ENCODE peak calls at places on chromosomes 4 and X, in four cellular contexts. One of them, this sample, is unnamed.

GRCh38 chr4:67460574-67460973 is 84.7 kb downstream of the CENPC start:
- DNase-seq in IMR-90: no peak
- DNase-seq in H1: no peak
- DNase-seq in H9: no peak
- DNase-seq in this sample: no peak

GRCh38 chrX:150926304-150926703 is 27.8 kb upstream of the CD99L2 start:
- DNase-seq in H1: no peak
- DNase-seq in H9: no peak
- DNase-seq in IMR-90: no peak
- DNase-seq in this sample: no peak

GRCh38 chr4:27187786-27188185 is 327.1 kb downstream of the STIM2 start:
- DNase-seq in H9: no peak
- DNase-seq in H1: no peak
- DNase-seq in IMR-90: no peak
- DNase-seq in this sample: peak; percentile 59

GRCh38 chrX:75522565-75523411 is at the start of gene ZDHHC15:
- DNase-seq in IMR-90: no peak
- DNase-seq in H9: peak; percentile 51
- DNase-seq in H1: peak; percentile 60
- DNase-seq in this sample: peak; percentile 72

GRCh38 chr4:101229116-101229515 is 118.2 kb downstream of the PPP3CA start:
- DNase-seq in H9: no peak
- DNase-seq in IMR-90: peak; percentile 57
- DNase-seq in H1: no peak
- DNase-seq in this sample: no peak

GRCh38 chrX:43592597-43592996 is 63.5 kb upstream of the MAOA start:
- DNase-seq in IMR-90: no peak
- DNase-seq in H1: no peak
- DNase-seq in H9: no peak
- DNase-seq in this sample: no peak

GRCh38 chr4:114563536-114564315 is 34.9 kb upstream of the UGT8 start:
- DNase-seq in H1: no peak
- DNase-seq in H9: no peak
- DNase-seq in IMR-90: no peak
- DNase-seq in this sample: peak; percentile 70

GRCh38 chr4:143411527-143412480 is 75.1 kb downstream of the GAB1 start:
- DNase-seq in H9: no peak
- DNase-seq in H1: no peak
- DNase-seq in IMR-90: peak; percentile 58
- DNase-seq in this sample: no peak

GRCh38 chr4:122710434-122711308 is 21.8 kb upstream of the BBS12 start:
- DNase-seq in H9: no peak
- DNase-seq in H1: no peak
- DNase-seq in IMR-90: peak; percentile 44
- DNase-seq in this sample: no peak

GRCh38 chr4:143768007-143768591 is 67.6 kb upstream of the FREM3 start:
- DNase-seq in H9: no peak
- DNase-seq in IMR-90: no peak
- DNase-seq in H1: no peak
- DNase-seq in this sample: no peak

GRCh38 chr4:2932951-2933565 is 30.1 kb downstream of the NOP14 start:
- DNase-seq in IMR-90: no peak
- DNase-seq in H1: no peak
- DNase-seq in H9: no peak
- DNase-seq in this sample: no peak

GRCh38 chr4:48254381-48255072 is 15.1 kb downstream of the TEC start:
- DNase-seq in H9: no peak
- DNase-seq in H1: no peak
- DNase-seq in IMR-90: peak; percentile 82
- DNase-seq in this sample: no peak

GRCh38 chr4:108008721-108009120 is 19.0 kb downstream of the HADH start:
- DNase-seq in IMR-90: peak; percentile 81
- DNase-seq in H9: no peak
- DNase-seq in H1: no peak
- DNase-seq in this sample: peak; percentile 39

GRCh38 chr4:792729-793108 is 33.2 kb downstream of the CPLX1 start:
- DNase-seq in IMR-90: no peak
- DNase-seq in H1: no peak
- DNase-seq in H9: no peak
- DNase-seq in this sample: no peak

GRCh38 chrX:68894513-68895338 is 65.9 kb downstream of the EFNB1 start:
- DNase-seq in IMR-90: peak; percentile 18
- DNase-seq in H9: peak; percentile 46
- DNase-seq in H1: no peak
- DNase-seq in this sample: peak; percentile 75

GRCh38 chr4:53281438-53281837 is 84.4 kb downstream of the SCFD2 start:
- DNase-seq in IMR-90: peak; percentile 67
- DNase-seq in H1: no peak
- DNase-seq in H9: no peak
- DNase-seq in this sample: no peak

GRCh38 chr4:156829194-156829593 is 142.4 kb downstream of the PDGFC start:
- DNase-seq in H1: no peak
- DNase-seq in H9: no peak
- DNase-seq in IMR-90: peak; percentile 29
- DNase-seq in this sample: no peak

GRCh38 chrX:14501312-14501711 is 28.0 kb upstream of the GLRA2 start:
- DNase-seq in IMR-90: no peak
- DNase-seq in H1: no peak
- DNase-seq in H9: no peak
- DNase-seq in this sample: no peak

GRCh38 chr4:177064724-177065394 is 244.8 kb upstream of the NEIL3 start:
- DNase-seq in H1: no peak
- DNase-seq in H9: no peak
- DNase-seq in IMR-90: no peak
- DNase-seq in this sample: peak; percentile 13

GRCh38 chr4:145937021-145937861 is 1.4 kb downstream of the ZNF827 start:
- DNase-seq in H9: peak; percentile 56
- DNase-seq in H1: peak; percentile 74
- DNase-seq in IMR-90: peak; percentile 57
- DNase-seq in this sample: peak; percentile 83

GRCh38 chr4:76886848-76887441 is 11.0 kb downstream of the SOWAHB start:
- DNase-seq in H9: no peak
- DNase-seq in IMR-90: no peak
- DNase-seq in H1: no peak
- DNase-seq in this sample: no peak

GRCh38 chr4:53196872-53197759 is 168.7 kb downstream of the SCFD2 start:
- DNase-seq in H9: no peak
- DNase-seq in H1: no peak
- DNase-seq in IMR-90: peak; percentile 90
- DNase-seq in this sample: peak; percentile 74

GRCh38 chr4:21948347-21949072 is at the start of gene KCNIP4:
- DNase-seq in H1: peak; percentile 77
- DNase-seq in H9: peak; percentile 64
- DNase-seq in IMR-90: no peak
- DNase-seq in this sample: peak; percentile 52

GRCh38 chr4:51895816-51896408 is 53.0 kb downstream of the DCUN1D4 start:
- DNase-seq in H1: peak; percentile 62
- DNase-seq in IMR-90: peak; percentile 67
- DNase-seq in H9: peak; percentile 77
- DNase-seq in this sample: peak; percentile 90

GRCh38 chrX:128816919-128817318 is 706.4 kb downstream of the SMARCA1 start:
- DNase-seq in IMR-90: no peak
- DNase-seq in H1: no peak
- DNase-seq in H9: peak; percentile 24
- DNase-seq in this sample: peak; percentile 51

GRCh38 chr4:47061435-47061834 is 30.1 kb downstream of the GABRB1 start:
- DNase-seq in H9: no peak
- DNase-seq in H1: no peak
- DNase-seq in IMR-90: peak; percentile 81
- DNase-seq in this sample: no peak

GRCh38 chr4:70749313-70749712 is 27.5 kb downstream of the RUFY3 start:
- DNase-seq in H9: no peak
- DNase-seq in IMR-90: peak; percentile 57
- DNase-seq in H1: no peak
- DNase-seq in this sample: no peak

GRCh38 chr4:168868856-168869201 is 141.2 kb downstream of the CBR4 start:
- DNase-seq in IMR-90: no peak
- DNase-seq in H9: no peak
- DNase-seq in H1: no peak
- DNase-seq in this sample: no peak

GRCh38 chr4:168866635-168867034 is 143.4 kb downstream of the CBR4 start:
- DNase-seq in IMR-90: no peak
- DNase-seq in H9: no peak
- DNase-seq in H1: no peak
- DNase-seq in this sample: no peak

GRCh38 chr4:168865854-168866253 is 144.2 kb downstream of the CBR4 start:
- DNase-seq in H1: no peak
- DNase-seq in IMR-90: no peak
- DNase-seq in H9: no peak
- DNase-seq in this sample: no peak

GRCh38 chr4:168867128-168867527 is 142.9 kb downstream of the CBR4 start:
- DNase-seq in H9: no peak
- DNase-seq in H1: no peak
- DNase-seq in IMR-90: no peak
- DNase-seq in this sample: no peak

DNA sequence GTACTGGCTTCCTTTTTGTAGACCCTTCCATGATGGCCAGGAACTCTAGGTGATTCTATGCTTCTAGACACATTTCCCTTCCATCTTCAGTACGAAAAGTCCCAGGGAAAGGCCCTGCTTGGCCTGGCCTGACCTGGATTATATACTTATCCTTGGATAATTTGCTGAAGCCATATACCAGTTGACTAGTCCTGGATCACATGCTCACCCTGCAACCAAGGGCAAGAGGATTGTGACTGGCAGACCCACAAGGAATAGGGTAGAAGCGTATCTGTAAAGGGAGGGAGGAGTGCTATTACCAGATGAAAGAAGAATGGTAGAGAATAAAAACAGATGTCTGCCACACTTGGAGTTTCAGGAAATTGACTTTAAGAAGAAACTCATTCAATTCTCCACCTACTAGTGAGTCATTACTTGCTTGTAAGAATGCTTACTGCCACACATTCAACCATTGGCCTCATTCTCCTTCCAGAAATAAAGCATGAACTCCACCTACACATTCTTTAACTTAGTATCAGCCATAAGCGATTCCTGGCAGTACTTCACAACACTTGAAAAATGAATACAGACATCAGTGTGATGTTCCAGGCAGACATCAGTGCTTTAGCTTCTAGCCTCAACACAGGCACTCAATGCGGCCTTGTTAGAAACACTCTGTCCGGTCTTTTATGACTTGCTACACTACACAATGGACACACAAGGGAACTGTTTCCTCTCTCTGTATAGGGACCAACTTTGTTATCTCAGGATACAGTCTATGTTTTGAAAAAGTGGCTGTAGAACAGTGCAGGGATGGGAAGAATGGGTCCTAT is 141.8 kb downstream of the CBR4 start:
- DNase-seq in H1: no peak
- DNase-seq in IMR-90: peak; percentile 95
- DNase-seq in H9: no peak
- DNase-seq in this sample: no peak
- H4K5ac ChIP-seq in H1: no peak overlapping the region
- H4K5ac ChIP-seq in IMR-90: peak overlapping the region; percentile 72
- H4K5ac ChIP-seq in H9: no peak overlapping the region
- H4K5ac ChIP-seq in this sample: no peak overlapping the region

GRCh38 chr4:185683222-185683621 is 128.8 kb downstream of the SORBS2 start:
- DNase-seq in IMR-90: no peak
- DNase-seq in H1: no peak
- DNase-seq in H9: no peak
- DNase-seq in this sample: no peak

GRCh38 chr4:185689407-185689806 is 122.6 kb downstream of the SORBS2 start:
- DNase-seq in H1: no peak
- DNase-seq in H9: no peak
- DNase-seq in IMR-90: no peak
- DNase-seq in this sample: no peak

GRCh38 chr4:185683896-185684295 is 128.1 kb downstream of the SORBS2 start:
- DNase-seq in IMR-90: no peak
- DNase-seq in H1: no peak
- DNase-seq in H9: no peak
- DNase-seq in this sample: no peak

GRCh38 chr4:185682236-185682635 is 129.8 kb downstream of the SORBS2 start:
- DNase-seq in IMR-90: peak; percentile 12
- DNase-seq in H9: no peak
- DNase-seq in H1: no peak
- DNase-seq in this sample: no peak

DNA sequence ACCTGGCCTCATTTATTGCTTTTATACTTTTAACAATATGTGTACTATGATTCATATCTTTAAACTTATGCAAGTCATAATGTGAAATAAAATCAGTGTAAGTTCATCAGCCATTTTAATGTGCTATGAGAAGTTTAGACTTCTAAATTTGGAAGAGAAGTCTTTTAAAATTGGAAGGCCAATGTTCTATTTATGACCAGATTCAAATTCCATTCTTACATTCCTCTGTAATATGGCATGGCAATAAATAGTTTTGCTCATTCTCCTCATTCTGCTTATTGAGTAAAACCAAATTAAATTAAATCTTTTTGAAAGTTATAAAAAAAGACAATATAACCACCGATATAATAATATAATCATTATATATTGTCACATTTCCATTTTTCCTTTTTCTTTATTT is 126.2 kb downstream of the SORBS2 start:
- DNase-seq in H1: no peak
- DNase-seq in H9: no peak
- DNase-seq in IMR-90: no peak
- DNase-seq in this sample: no peak
- H3K27ac ChIP-seq in H1: no peak overlapping the region
- H3K27ac ChIP-seq in H9: no peak overlapping the region
- H3K27ac ChIP-seq in IMR-90: no peak overlapping the region
- H3K27ac ChIP-seq in this sample: no peak overlapping the region

GRCh38 chr4:110196206-110196870 is 2.1 kb downstream of the ELOVL6 start:
- DNase-seq in H9: peak; percentile 72
- DNase-seq in IMR-90: peak; percentile 32
- DNase-seq in H1: peak; percentile 84
- DNase-seq in this sample: peak; percentile 84

GRCh38 chr4:110196871-110197420 is 1.5 kb downstream of the ELOVL6 start:
- DNase-seq in H9: peak; percentile 55
- DNase-seq in H1: peak; percentile 78
- DNase-seq in IMR-90: peak; percentile 31
- DNase-seq in this sample: peak; percentile 79

GRCh38 chr4:110197421-110198398 is 705 bp downstream of the ELOVL6 start:
- DNase-seq in IMR-90: peak; percentile 39
- DNase-seq in H1: peak; percentile 63
- DNase-seq in H9: peak; percentile 39
- DNase-seq in this sample: peak; percentile 81

GRCh38 chr4:110195561-110196205 is 2.7 kb downstream of the ELOVL6 start:
- DNase-seq in H1: no peak
- DNase-seq in H9: no peak
- DNase-seq in IMR-90: peak; percentile 17
- DNase-seq in this sample: peak; percentile 13

GRCh38 chr4:110193822-110194761 is 4.3 kb downstream of the ELOVL6 start:
- DNase-seq in H1: peak; percentile 60
- DNase-seq in IMR-90: peak; percentile 97
- DNase-seq in H9: peak; percentile 95
- DNase-seq in this sample: peak; percentile 99
- H4K5ac ChIP-seq in H1: peak overlapping the region; percentile 60
- H4K5ac ChIP-seq in IMR-90: peak overlapping the region; percentile 73
- H4K5ac ChIP-seq in H9: no peak overlapping the region
- H4K5ac ChIP-seq in this sample: no peak overlapping the region

DNA sequence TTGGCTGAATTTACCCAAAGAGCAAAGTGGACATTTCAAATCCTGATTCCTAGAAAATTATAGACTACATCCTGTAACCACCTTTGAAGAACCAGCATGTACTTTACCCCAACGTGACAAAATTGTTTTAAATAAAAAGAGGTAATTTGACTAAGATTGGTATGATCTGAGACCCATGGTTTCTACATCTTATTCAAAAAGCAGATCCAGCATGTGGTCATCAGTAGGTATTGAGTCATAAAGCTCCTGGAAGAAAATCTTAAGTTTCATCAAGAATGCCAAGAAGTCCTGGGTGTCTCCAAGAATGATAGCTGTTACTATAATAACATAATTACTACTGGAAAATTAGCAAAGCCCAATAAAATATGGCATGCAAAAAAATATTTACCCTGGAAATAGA is 61.8 kb downstream of the NFKB1 start:
- DNase-seq in H1: no peak
- DNase-seq in H9: no peak
- DNase-seq in IMR-90: peak; percentile 48
- DNase-seq in this sample: no peak
- H3K27ac ChIP-seq in H1: no peak overlapping the region
- H3K27ac ChIP-seq in H9: no peak overlapping the region
- H3K27ac ChIP-seq in IMR-90: no peak overlapping the region
- H3K27ac ChIP-seq in this sample: no peak overlapping the region